ENCODE peak calls at places on chromosome 18, in eight cellular contexts. C, Z, M, F, E, A, R and P are unnamed samples.

GRCh38 chr18:8754995-8755955 is 49.9 kb downstream of the MTCL1 start:
- DNase-seq in M (no peak), A (no peak), C (no peak), Z (no peak), F (no peak), E (peak), R (no peak), P (no peak)

GRCh38 chr18:47750889-47751423 is 179.5 kb downstream of the SMAD2 start:
- DNase-seq in E (no peak), F (no peak), A (no peak), M (no peak), C (no peak), Z (peak), R (no peak), P (no peak)

GRCh38 chr18:57727952-57728807 is 74.9 kb downstream of the ATP8B1 start:
- DNase-seq in M (no peak), A (no peak), R (no peak), C (no peak), E (peak), F (no peak), Z (no peak), P (no peak)

GRCh38 chr18:25310045-25310444 is 41.9 kb downstream of the ZNF521 start:
- DNase-seq in A (no peak), F (peak), E (peak), C (no peak), Z (no peak), M (no peak), R (no peak), P (no peak)

GRCh38 chr18:38244360-38244940 is 678.9 kb upstream of the CELF4 start:
- DNase-seq in E (no peak), R (no peak), Z (no peak), M (no peak), F (no peak), C (no peak), A (no peak), P (no peak)

GRCh38 chr18:41829648-41830516 is 125.2 kb upstream of the PIK3C3 start:
- DNase-seq in E (no peak), Z (no peak), C (no peak), F (no peak), A (no peak), R (no peak), M (no peak), P (no peak)

GRCh38 chr18:80145191-80145799 is 36.2 kb downstream of the ADNP2 start:
- DNase-seq in E (peak), Z (no peak), F (no peak), M (no peak), R (no peak), C (no peak), A (no peak), P (no peak)

GRCh38 chr18:50716902-50717301 is 102.9 kb downstream of the MRO start:
- DNase-seq in A (no peak), Z (no peak), F (no peak), E (no peak), C (no peak), R (no peak), M (no peak), P (no peak)

GRCh38 chr18:1075310-1075709 is 170.6 kb downstream of the ADCYAP1 start:
- DNase-seq in M (no peak), E (no peak), R (no peak), F (no peak), A (no peak), Z (no peak), C (no peak), P (no peak)

GRCh38 chr18:79496237-79496977 is 100.7 kb downstream of the NFATC1 start:
- DNase-seq in E (no peak), C (peak), M (no peak), F (no peak), R (peak), Z (no peak), A (peak), P (no peak)

GRCh38 chr18:8685914-8686216 is 19.5 kb upstream of the MTCL1 start:
- DNase-seq in A (no peak), E (no peak), R (no peak), Z (no peak), F (no peak), M (no peak), C (no peak), P (no peak)

GRCh38 chr18:70289351-70290330 is 796 bp downstream of the SOCS6 start:
- DNase-seq in Z (peak), C (peak), A (no peak), F (no peak), R (peak), E (peak), M (no peak), P (no peak)

GRCh38 chr18:10771053-10771709 is 245.4 kb downstream of the NAPG start:
- DNase-seq in C (no peak), R (no peak), M (no peak), Z (no peak), F (no peak), E (peak), A (no peak), P (no peak)

GRCh38 chr18:48454146-48454796 is 45.1 kb upstream of the ZBTB7C start:
- DNase-seq in R (no peak), C (no peak), M (no peak), E (no peak), Z (no peak), F (no peak), A (no peak), P (no peak)

GRCh38 chr18:48975817-48976649 is 25.3 kb upstream of the SMAD7 start:
- DNase-seq in Z (peak), R (peak), A (no peak), C (peak), F (no peak), M (peak), E (peak), P (no peak)

GRCh38 chr18:46711444-46711863 is 45.4 kb downstream of the ST8SIA5 start:
- DNase-seq in R (no peak), Z (no peak), M (no peak), F (no peak), E (no peak), A (no peak), C (no peak), P (no peak)

GRCh38 chr18:9712606-9713005 is 4.5 kb downstream of the RAB31 start:
- DNase-seq in A (no peak), E (no peak), F (no peak), C (no peak), R (no peak), M (no peak), Z (no peak), P (peak)

GRCh38 chr18:35680139-35680551 is 98.6 kb downstream of the GALNT1 start:
- DNase-seq in M (no peak), F (no peak), C (no peak), E (no peak), R (no peak), A (no peak), Z (no peak), P (no peak)

GRCh38 chr18:74511823-74512222 is 15.7 kb downstream of the CNDP2 start:
- DNase-seq in A (peak), R (no peak), C (no peak), M (no peak), F (no peak), Z (peak), E (no peak), P (no peak)

GRCh38 chr18:64398320-64398719 is 249.4 kb upstream of the LINC00305 start:
- DNase-seq in M (no peak), C (no peak), F (no peak), E (no peak), R (no peak), Z (no peak), A (no peak), P (no peak)

GRCh38 chr18:74692367-74693013 is 94.8 kb downstream of the ZNF407 start:
- DNase-seq in F (no peak), A (no peak), R (no peak), Z (no peak), M (no peak), E (no peak), C (no peak), P (no peak)

GRCh38 chr18:52716926-52717325 is 376.9 kb downstream of the DCC start:
- DNase-seq in C (no peak), A (no peak), Z (no peak), M (peak), F (no peak), E (peak), R (no peak), P (no peak)

GRCh38 chr18:59852548-59852947 is 47.2 kb upstream of the PMAIP1 start:
- DNase-seq in Z (no peak), F (no peak), R (no peak), A (no peak), M (no peak), E (no peak), C (no peak), P (no peak)

GRCh38 chr18:59851784-59852399 is 47.9 kb upstream of the PMAIP1 start:
- DNase-seq in Z (no peak), M (no peak), F (no peak), C (no peak), R (no peak), E (no peak), A (no peak), P (no peak)

GRCh38 chr18:59848002-59848401 is 51.8 kb upstream of the PMAIP1 start:
- DNase-seq in M (no peak), C (no peak), Z (no peak), R (no peak), E (no peak), A (no peak), F (no peak), P (no peak)

DNA sequence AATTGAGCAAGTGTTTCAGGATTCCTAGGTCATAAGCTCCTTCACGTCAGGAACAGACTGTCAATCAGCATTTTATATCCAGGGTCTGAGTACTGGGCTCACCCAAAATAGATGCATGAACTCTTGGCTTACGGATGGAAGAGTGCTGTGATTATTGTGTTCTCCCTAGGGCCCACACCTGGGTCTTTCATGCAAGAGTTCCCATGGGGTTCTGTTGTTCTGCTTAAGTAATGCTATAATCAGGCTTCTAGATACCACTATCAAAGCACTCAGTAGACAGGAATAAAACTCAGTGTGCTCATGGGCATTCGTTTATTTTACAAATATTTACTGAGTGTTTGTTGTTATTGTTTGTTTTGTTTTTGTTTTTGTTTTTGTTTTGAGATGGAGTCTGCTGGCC is 46.4 kb upstream of the PMAIP1 start:
- DNase-seq in E (no peak), C (no peak), A (no peak), M (no peak), F (no peak), R (no peak), Z (no peak), P (no peak)
- H3K4me3 ChIP-seq in E (no peak), C (no peak), A (no peak), M (no peak), F (no peak), R (no peak), Z (no peak), P (no peak)

DNA sequence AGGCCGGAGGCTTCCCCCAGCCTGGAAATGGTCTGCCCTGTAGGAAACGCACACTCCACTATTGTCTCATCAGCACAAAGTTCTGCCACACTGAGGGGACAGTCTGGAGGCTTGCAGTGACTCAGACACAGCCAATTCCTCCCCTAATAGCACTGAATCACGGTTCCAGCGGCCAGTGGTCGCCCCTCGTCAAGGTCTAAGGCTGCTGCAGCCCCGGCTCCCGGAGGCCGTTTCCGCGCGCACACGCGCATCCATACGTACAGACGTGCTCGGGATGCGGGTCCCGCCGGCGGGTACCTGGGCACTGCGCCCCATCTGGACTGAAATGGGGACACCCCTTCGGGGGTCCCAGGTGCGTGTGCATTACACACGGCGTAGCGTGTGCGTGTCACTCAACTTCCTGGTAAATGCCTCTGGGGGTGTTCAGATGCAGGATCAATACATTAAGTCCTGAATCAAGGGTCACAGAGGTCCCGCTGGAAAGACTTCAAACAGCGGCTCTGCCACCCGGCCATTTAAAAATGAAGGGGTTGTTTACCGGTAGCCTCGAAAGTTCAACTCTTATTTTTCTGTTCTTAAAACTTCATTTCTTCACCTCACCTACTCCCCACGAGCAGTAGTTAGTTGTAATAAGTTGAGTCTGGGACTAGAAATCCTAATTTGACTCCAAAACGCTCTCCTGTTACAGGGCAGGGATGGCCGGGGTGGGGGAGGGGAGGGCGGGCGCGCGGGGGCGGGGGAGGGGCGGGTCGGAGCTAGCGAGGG is 575 bp upstream of the ZNF516 start:
- DNase-seq in M (peak), R (peak), Z (no peak), E (peak), A (peak), C (peak), F (no peak), P (peak)
- TF ChIP-seq POLR2A in M (no peak), R (no peak), Z (no peak), E (peak), A (peak), C (peak), F (no peak), P (no peak)

GRCh38 chr18:13371689-13372404 is 153.3 kb downstream of the LDLRAD4 start:
- DNase-seq in M (no peak), R (no peak), Z (no peak), E (no peak), A (no peak), F (no peak), C (no peak), P (peak)
- H3K4me3 ChIP-seq in M (no peak), R (no peak), Z (no peak), E (no peak), A (no peak), F (no peak), C (no peak), P (no peak)

GRCh38 chr18:23134780-23135678 is at the start of gene CABLES1:
- DNase-seq in A (peak), C (peak), E (peak), F (no peak), R (peak), Z (peak), M (peak), P (peak)
- TF ChIP-seq POLR2A in A (peak), C (no peak), E (peak), F (no peak), R (no peak), Z (no peak), M (peak), P (no peak)

GRCh38 chr18:3593381-3593903 is 143.5 kb downstream of the TGIF1 start:
- DNase-seq in M (no peak), R (no peak), F (no peak), C (peak), A (no peak), E (peak), Z (no peak), P (no peak)

GRCh38 chr18:3595282-3596273 is 145.6 kb downstream of the TGIF1 start:
- DNase-seq in A (no peak), R (no peak), F (no peak), M (no peak), Z (peak), E (peak), C (no peak), P (no peak)

GRCh38 chr18:3594760-3595241 is 144.8 kb downstream of the TGIF1 start:
- DNase-seq in A (no peak), R (no peak), M (no peak), Z (peak), F (no peak), E (peak), C (peak), P (no peak)

GRCh38 chr18:3592864-3593263 is 142.9 kb downstream of the TGIF1 start:
- DNase-seq in Z (no peak), R (no peak), C (no peak), F (no peak), A (no peak), E (no peak), M (no peak), P (no peak)

DNA sequence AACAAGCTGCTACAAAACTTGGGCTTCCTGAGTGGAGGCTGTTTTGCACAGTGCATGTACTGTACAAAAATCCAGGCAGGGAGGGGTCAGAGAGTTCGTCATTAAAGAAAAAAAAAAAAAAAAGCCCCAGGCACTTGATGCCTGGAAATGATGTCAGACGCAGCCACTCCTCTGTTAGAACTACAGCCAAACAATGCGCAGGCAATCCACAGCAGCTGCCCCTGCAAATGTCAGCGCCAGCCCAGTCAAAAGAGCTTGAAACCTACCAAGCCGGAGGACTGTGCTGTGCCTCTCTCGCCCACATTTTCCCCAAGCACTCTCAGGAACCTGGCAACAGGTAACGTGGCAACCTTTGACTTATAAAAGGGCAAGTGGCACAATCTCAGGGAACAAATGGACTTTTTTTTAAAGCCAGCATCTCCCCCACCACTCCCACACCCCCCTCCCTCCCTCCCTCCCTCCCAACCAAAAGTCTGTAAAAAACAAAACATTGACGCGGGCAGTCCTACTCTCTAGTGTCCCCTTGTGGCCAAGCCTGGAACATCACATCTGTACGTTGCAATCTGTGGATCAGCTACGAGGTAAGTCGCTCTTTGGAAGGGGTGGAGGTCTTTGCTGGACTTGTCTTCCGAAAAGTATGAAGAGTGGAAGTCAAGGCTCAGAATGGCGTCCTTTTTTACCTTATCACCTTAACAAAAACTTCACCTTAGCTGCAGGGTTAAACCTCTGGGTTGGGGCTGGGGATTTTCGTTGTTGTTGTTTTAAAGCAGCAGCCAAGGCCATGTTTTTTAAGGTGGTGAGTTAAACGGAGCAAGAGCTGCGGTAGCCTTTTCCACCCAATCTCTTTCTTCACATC is 144.2 kb downstream of the TGIF1 start:
- DNase-seq in A (peak), F (peak), Z (peak), R (peak), M (peak), C (peak), E (peak), P (peak)
- H3K4me3 ChIP-seq in A (peak), F (peak), Z (peak), R (peak), M (peak), C (peak), E (peak), P (peak)

GRCh38 chr18:5628512-5629255 is 84.9 kb upstream of the EPB41L3 start:
- DNase-seq in C (peak), A (peak), E (peak), Z (peak), F (no peak), R (peak), M (no peak), P (peak)
- TF ChIP-seq POLR2A in C (peak), A (no peak), E (no peak), Z (no peak), F (no peak), R (no peak), M (no peak), P (no peak)

DNA sequence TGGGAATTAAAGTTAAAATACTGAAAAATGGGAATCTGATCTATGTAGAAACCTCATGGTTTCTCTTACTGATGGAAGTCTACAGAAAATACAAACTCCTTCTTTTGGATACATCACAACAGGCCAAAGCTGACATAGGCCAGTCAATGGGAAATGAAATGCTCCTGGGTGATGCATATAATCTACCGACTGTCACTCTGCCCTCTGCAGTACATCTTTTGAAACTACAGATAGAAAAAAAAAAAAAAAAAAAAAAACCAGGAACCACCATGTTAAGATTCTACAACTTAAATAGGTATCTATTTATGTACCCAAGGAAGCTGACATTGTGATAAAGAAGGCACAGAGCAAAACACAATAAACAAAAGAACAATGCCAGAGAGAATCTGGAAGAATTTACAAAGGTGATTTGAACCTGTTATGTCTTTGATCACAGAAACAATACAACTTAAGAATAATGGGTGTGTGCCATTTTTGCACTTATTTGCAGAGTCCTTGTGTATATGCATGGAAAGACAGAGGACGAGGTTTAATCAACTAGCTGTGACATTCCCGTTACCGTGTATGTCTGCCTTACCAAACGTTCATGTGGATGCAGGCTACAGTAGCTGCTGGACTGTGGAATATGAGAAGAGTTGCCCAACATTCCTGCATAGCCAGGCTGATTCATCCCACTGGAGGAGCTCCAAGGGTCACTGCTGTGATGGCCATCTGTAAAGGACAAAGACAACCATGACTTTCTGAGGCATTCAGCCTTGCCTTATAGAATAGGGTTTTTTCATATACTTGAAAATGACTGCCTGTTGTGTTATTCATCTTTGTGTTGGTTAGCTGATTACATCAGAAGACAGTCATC is 312.7 kb downstream of the TCF4 start:
- DNase-seq in F (no peak), Z (no peak), E (peak), R (no peak), C (no peak), A (peak), M (no peak), P (no peak)
- H3K4me3 ChIP-seq in F (no peak), Z (no peak), E (no peak), R (no peak), C (no peak), A (no peak), M (no peak), P (no peak)

GRCh38 chr18:73478191-73478590 is 610.4 kb upstream of the NETO1 start:
- DNase-seq in R (no peak), A (no peak), M (no peak), E (no peak), C (no peak), F (no peak), Z (no peak), P (no peak)

GRCh38 chr18:73476021-73476420 is 608.2 kb upstream of the NETO1 start:
- DNase-seq in F (no peak), Z (no peak), C (no peak), R (no peak), E (no peak), M (no peak), A (no peak), P (no peak)

DNA sequence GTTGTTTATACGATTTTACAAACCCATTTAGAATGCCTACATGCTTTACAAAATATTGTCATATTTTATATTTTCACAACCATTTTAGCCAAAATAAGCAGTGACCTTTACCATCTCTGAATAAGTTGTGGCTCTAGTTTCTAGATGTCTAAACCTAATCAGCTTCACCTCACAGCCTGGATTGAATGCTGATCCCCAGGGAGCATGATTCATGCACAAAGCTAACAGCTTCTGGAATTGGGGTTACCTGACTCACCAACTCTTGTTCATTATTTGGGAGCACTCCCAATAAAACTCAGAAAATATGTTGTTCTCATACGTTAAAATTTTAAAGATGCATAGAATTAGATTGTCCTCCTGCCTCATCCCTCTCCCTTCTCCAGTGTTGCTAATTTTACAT is 611.7 kb upstream of the NETO1 start:
- DNase-seq in R (no peak), F (no peak), Z (no peak), M (no peak), E (peak), A (no peak), C (no peak), P (no peak)
- TF ChIP-seq POLR2A in R (no peak), F (no peak), Z (no peak), M (no peak), E (no peak), A (no peak), C (no peak), P (no peak)